ENCODE peak calls at places on chromosomes 5 and 9, in seven cellular contexts. V is cerebellar cortex; K is activated naive CD4-positive, alpha-beta T cell treated with anti-CD3 and anti-CD28 coated beads, Interleukin-2, amount 50 U/mL, for 16 hours; J is bronchial epithelial cell; B is stimulated activated CD8-positive, alpha-beta memory T cell treated with anti-CD3 and anti-CD28 coated beads, Interleukin-4, amount 100 ng/mL, for 1 hour; U is endothelial cell of umbilical vein; C is SW480. D is an unnamed sample.

GRCh38 chr5:88660947-88661869 is 221.8 kb downstream of the MEF2C start:
- DNase-seq in V (peak; percentile 91), K (no peak), J (peak; percentile 28), B (no peak), U (peak; percentile 51), C (peak; percentile 92), D (no peak)

GRCh38 chr5:126055348-126055729 is 367.9 kb upstream of the GRAMD2B start:
- DNase-seq in V (no peak), K (no peak), J (no peak), B (no peak), U (no peak), C (no peak), D (no peak)

GRCh38 chr5:33763435-33763834 is 128.4 kb downstream of the ADAMTS12 start:
- DNase-seq in V (no peak), K (no peak), J (no peak), B (no peak), U (no peak), C (no peak), D (no peak)

GRCh38 chr9:136697146-136697820 is 10.0 kb upstream of the AGPAT2 start:
- DNase-seq in V (no peak), K (no peak), J (peak; percentile 57), B (no peak), U (no peak), C (peak; percentile 65), D (no peak)

GRCh38 chr5:171310816-171311697 is 2.0 kb downstream of the TLX3 start:
- DNase-seq in V (peak; percentile 36), K (no peak), J (no peak), B (no peak), U (peak; percentile 17), C (peak; percentile 64), D (no peak)

GRCh38 chr9:114266969-114267368 is 55.9 kb upstream of the ORM1 start:
- DNase-seq in V (no peak), K (no peak), J (no peak), B (no peak), U (no peak), C (no peak), D (no peak)

GRCh38 chr5:143229896-143230675 is 173.4 kb downstream of the NR3C1 start:
- DNase-seq in V (peak; percentile 56), K (no peak), J (peak; percentile 50), B (no peak), U (no peak), C (no peak), D (no peak)

GRCh38 chr9:76980566-76980965 is 38.9 kb upstream of the FOXB2 start:
- DNase-seq in V (no peak), K (no peak), J (peak; percentile 31), B (no peak), U (no peak), C (no peak), D (no peak)

GRCh38 chr9:119273984-119274665 is 95.1 kb downstream of the BRINP1 start:
- DNase-seq in V (peak; percentile 72), K (no peak), J (no peak), B (no peak), U (no peak), C (no peak), D (no peak)

GRCh38 chr9:127805620-127806019 is 2.9 kb downstream of the FPGS start:
- DNase-seq in V (no peak), K (no peak), J (peak; percentile 22), B (no peak), U (peak; percentile 55), C (peak; percentile 13), D (no peak)

GRCh38 chr5:176151286-176151685 is 86.9 kb upstream of the SIMC1 start:
- DNase-seq in V (no peak), K (no peak), J (peak; percentile 15), B (no peak), U (no peak), C (no peak), D (no peak)

GRCh38 chr5:773517-774264 is 10.8 kb downstream of the ZDHHC11B start:
- DNase-seq in V (no peak), K (no peak), J (no peak), B (no peak), U (no peak), C (no peak), D (no peak)

D was measured in esophagus squamous epithelium.